ENCODE peak calls at places on chromosomes 7 and 10, in nine cellular contexts. One of them, this sample, is unnamed.

GRCh38 chr7:91847881-91848599 is 32.5 kb downstream of the MTERF1 start:
- DNase-seq in sigmoid colon: no peak
- DNase-seq in uterus: no peak
- DNase-seq in GM12891: no peak
- DNase-seq in HCT116: no peak
- DNase-seq in K562: no peak
- DNase-seq in A549: no peak
- DNase-seq in tibial nerve: no peak
- DNase-seq in heart left ventricle: no peak
- DNase-seq in this sample: no peak

GRCh38 chr10:67492317-67493019 is 203.5 kb downstream of the CTNNA3 start:
- DNase-seq in sigmoid colon: no peak
- DNase-seq in uterus: no peak
- DNase-seq in GM12891: no peak
- DNase-seq in HCT116: no peak
- DNase-seq in K562: no peak
- DNase-seq in A549: peak; percentile 34
- DNase-seq in tibial nerve: no peak
- DNase-seq in heart left ventricle: no peak
- DNase-seq in this sample: no peak

GRCh38 chr10:129715805-129716785 is 248.0 kb downstream of the EBF3 start:
- DNase-seq in sigmoid colon: peak; percentile 26
- DNase-seq in uterus: no peak
- DNase-seq in GM12891: no peak
- DNase-seq in HCT116: no peak
- DNase-seq in K562: no peak
- DNase-seq in A549: no peak
- DNase-seq in tibial nerve: no peak
- DNase-seq in heart left ventricle: no peak
- DNase-seq in this sample: no peak

GRCh38 chr7:125136755-125137547 is 207.3 kb upstream of the POT1 start:
- DNase-seq in sigmoid colon: no peak
- DNase-seq in uterus: no peak
- DNase-seq in GM12891: no peak
- DNase-seq in HCT116: peak; percentile 12
- DNase-seq in K562: no peak
- DNase-seq in A549: peak; percentile 1
- DNase-seq in tibial nerve: no peak
- DNase-seq in heart left ventricle: no peak
- DNase-seq in this sample: no peak

GRCh38 chr7:2637505-2638223 is 5.9 kb downstream of the TTYH3 start:
- DNase-seq in sigmoid colon: peak; percentile 89
- DNase-seq in uterus: peak; percentile 33
- DNase-seq in GM12891: no peak
- DNase-seq in HCT116: no peak
- DNase-seq in K562: no peak
- DNase-seq in A549: no peak
- DNase-seq in tibial nerve: peak; percentile 38
- DNase-seq in heart left ventricle: peak; percentile 69
- DNase-seq in this sample: no peak

GRCh38 chr7:39621261-39621660 is 2.1 kb upstream of the RALA start:
- DNase-seq in sigmoid colon: no peak
- DNase-seq in uterus: no peak
- DNase-seq in GM12891: no peak
- DNase-seq in HCT116: no peak
- DNase-seq in K562: no peak
- DNase-seq in A549: no peak
- DNase-seq in tibial nerve: no peak
- DNase-seq in heart left ventricle: no peak
- DNase-seq in this sample: peak; percentile 2

GRCh38 chr7:111527545-111527944 is 34.7 kb downstream of the IMMP2L start:
- DNase-seq in sigmoid colon: no peak
- DNase-seq in uterus: no peak
- DNase-seq in GM12891: no peak
- DNase-seq in HCT116: no peak
- DNase-seq in K562: peak; percentile 35
- DNase-seq in A549: no peak
- DNase-seq in tibial nerve: no peak
- DNase-seq in heart left ventricle: no peak
- DNase-seq in this sample: no peak

GRCh38 chr10:52598936-52599335 is 173.6 kb downstream of the MBL2 start:
- DNase-seq in sigmoid colon: no peak
- DNase-seq in uterus: no peak
- DNase-seq in GM12891: no peak
- DNase-seq in HCT116: no peak
- DNase-seq in K562: no peak
- DNase-seq in A549: no peak
- DNase-seq in tibial nerve: no peak
- DNase-seq in heart left ventricle: no peak
- DNase-seq in this sample: no peak

GRCh38 chr7:26189000-26189539 is 11.5 kb downstream of the HNRNPA2B1 start:
- DNase-seq in sigmoid colon: no peak
- DNase-seq in uterus: no peak
- DNase-seq in GM12891: no peak
- DNase-seq in HCT116: no peak
- DNase-seq in K562: no peak
- DNase-seq in A549: no peak
- DNase-seq in tibial nerve: no peak
- DNase-seq in heart left ventricle: no peak
- DNase-seq in this sample: no peak

GRCh38 chr7:26188291-26188999 is 12.1 kb downstream of the HNRNPA2B1 start:
- DNase-seq in sigmoid colon: no peak
- DNase-seq in uterus: no peak
- DNase-seq in GM12891: no peak
- DNase-seq in HCT116: no peak
- DNase-seq in K562: no peak
- DNase-seq in A549: no peak
- DNase-seq in tibial nerve: no peak
- DNase-seq in heart left ventricle: no peak
- DNase-seq in this sample: no peak

GRCh38 chr7:26189697-26190096 is 10.8 kb downstream of the HNRNPA2B1 start:
- DNase-seq in sigmoid colon: no peak
- DNase-seq in uterus: no peak
- DNase-seq in GM12891: no peak
- DNase-seq in HCT116: no peak
- DNase-seq in K562: no peak
- DNase-seq in A549: no peak
- DNase-seq in tibial nerve: no peak
- DNase-seq in heart left ventricle: no peak
- DNase-seq in this sample: no peak

GRCh38 chr7:26186364-26187311 is 13.9 kb downstream of the HNRNPA2B1 start:
- DNase-seq in sigmoid colon: no peak
- DNase-seq in uterus: no peak
- DNase-seq in GM12891: no peak
- DNase-seq in HCT116: no peak
- DNase-seq in K562: no peak
- DNase-seq in A549: no peak
- DNase-seq in tibial nerve: no peak
- DNase-seq in heart left ventricle: no peak
- DNase-seq in this sample: no peak

DNA sequence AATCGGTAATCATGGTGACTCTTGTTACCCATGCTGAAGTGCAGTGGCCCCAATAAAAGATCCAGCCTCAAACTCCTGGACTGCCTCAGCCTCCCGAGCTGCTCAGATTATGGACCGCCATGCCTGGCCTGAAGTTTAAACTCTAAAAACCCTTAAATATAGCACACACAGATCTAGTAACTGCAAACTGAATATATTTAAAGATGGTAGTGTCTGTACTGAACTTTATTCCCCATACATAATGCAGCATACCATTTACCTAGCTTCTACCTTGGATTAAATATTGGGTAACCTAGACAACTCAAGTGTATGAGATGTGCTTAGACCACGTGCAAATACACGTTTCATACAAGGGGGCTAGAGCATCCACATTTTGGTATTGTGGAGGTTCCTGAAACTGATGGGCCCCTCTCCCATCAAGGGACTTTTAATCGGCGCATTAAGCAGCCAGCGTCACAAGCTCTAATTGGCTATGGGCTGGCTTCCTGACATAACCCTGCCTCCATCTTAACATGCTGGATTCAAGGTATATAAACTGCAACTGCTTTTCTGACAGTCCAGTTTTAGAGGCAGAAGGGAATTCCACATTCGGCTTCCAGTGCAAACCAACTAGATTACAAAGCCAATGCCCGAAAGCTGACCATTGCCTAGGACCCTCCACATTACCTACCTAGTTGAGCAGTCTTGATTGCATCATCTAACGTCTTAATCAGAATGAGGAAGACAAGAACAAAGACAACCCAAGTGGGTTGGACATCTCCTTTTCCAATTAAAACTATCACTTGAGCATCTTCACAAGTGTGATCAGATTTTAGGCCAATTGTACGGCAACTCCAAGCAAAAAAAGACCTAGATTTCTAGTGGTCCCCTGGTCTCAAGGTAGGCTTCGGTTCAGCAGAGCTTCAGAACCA is 12.9 kb downstream of the HNRNPA2B1 start:
- DNase-seq in sigmoid colon: no peak
- DNase-seq in uterus: no peak
- DNase-seq in GM12891: no peak
- DNase-seq in HCT116: no peak
- DNase-seq in K562: peak; percentile 27
- DNase-seq in A549: no peak
- DNase-seq in tibial nerve: no peak
- DNase-seq in heart left ventricle: no peak
- DNase-seq in this sample: no peak
- TF ChIP-seq POLR2A in sigmoid colon: no peak
- TF ChIP-seq POLR2A in uterus: no peak
- TF ChIP-seq POLR2A in GM12891: peak; percentile 96
- TF ChIP-seq POLR2A in HCT116: no peak
- TF ChIP-seq POLR2A in K562: peak; percentile 86
- TF ChIP-seq POLR2A in A549: no peak
- TF ChIP-seq POLR2A in tibial nerve: no peak
- TF ChIP-seq POLR2A in heart left ventricle: no peak
- TF ChIP-seq POLR2A in this sample: peak; percentile 54

DNA sequence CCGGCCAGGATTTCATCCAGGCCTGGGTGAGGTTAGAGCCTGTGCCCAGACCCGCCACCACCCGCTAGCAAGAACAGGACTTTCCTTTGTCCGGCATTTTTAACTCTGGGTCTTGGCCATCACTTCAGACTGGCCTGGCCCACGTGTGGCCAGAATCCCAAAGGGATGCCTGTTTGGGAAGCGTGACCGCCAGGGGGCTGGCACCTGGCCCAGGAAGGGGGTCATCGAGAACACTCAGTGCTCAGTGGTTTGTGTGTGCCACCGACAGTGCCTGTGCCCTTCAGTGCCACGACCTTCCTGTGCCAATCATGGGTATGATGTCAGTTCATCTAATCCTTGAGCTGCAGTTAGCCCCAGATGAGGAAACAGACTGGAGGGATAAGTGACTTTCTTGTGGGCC is 85.0 kb downstream of the ZMIZ1 start:
- DNase-seq in sigmoid colon: no peak
- DNase-seq in uterus: no peak
- DNase-seq in GM12891: no peak
- DNase-seq in HCT116: no peak
- DNase-seq in K562: no peak
- DNase-seq in A549: no peak
- DNase-seq in tibial nerve: no peak
- DNase-seq in heart left ventricle: peak; percentile 84
- DNase-seq in this sample: no peak
- TF ChIP-seq POLR2A in sigmoid colon: no peak
- TF ChIP-seq POLR2A in uterus: no peak
- TF ChIP-seq POLR2A in GM12891: no peak
- TF ChIP-seq POLR2A in HCT116: no peak
- TF ChIP-seq POLR2A in K562: no peak
- TF ChIP-seq POLR2A in A549: no peak
- TF ChIP-seq POLR2A in tibial nerve: no peak
- TF ChIP-seq POLR2A in heart left ventricle: no peak
- TF ChIP-seq POLR2A in this sample: no peak

DNA sequence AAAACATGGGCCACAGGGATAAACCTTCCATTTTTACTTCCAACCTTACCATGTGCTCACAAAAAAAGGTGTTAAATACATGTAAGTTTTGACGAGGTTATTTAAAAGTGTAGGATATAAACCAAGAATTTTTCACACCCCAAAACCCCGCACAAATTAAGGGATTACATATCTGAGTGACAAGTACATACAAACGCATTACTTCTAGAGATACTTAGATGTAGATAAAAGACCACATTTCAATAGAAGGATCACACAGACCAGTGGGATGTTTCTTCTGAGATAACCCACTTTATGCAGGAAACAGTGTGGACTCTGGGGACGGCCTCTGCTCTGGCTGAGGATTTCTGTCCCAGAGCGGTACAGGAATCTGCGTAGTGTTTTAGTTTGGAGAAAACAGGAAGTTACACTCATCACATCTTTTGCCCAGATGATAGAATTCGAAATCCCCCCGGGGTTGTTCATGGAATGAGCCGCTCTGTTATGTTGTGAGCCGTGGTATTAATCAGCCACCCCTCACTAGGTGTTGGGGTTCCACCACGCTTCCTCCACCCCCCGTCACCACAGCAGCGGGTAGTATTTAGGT is 1.4 kb upstream of the CUL1 start:
- DNase-seq in sigmoid colon: peak; percentile 74
- DNase-seq in uterus: peak; percentile 41
- DNase-seq in GM12891: no peak
- DNase-seq in HCT116: no peak
- DNase-seq in K562: peak; percentile 40
- DNase-seq in A549: no peak
- DNase-seq in tibial nerve: no peak
- DNase-seq in heart left ventricle: peak; percentile 51
- DNase-seq in this sample: peak; percentile 39
- TF ChIP-seq POLR2A in sigmoid colon: no peak
- TF ChIP-seq POLR2A in uterus: no peak
- TF ChIP-seq POLR2A in GM12891: no peak
- TF ChIP-seq POLR2A in HCT116: no peak
- TF ChIP-seq POLR2A in K562: no peak
- TF ChIP-seq POLR2A in A549: no peak
- TF ChIP-seq POLR2A in tibial nerve: peak; percentile 21
- TF ChIP-seq POLR2A in heart left ventricle: no peak
- TF ChIP-seq POLR2A in this sample: no peak

GRCh38 chr10:71211053-71211452 is 1.3 kb upstream of the UNC5B start:
- DNase-seq in sigmoid colon: no peak
- DNase-seq in uterus: no peak
- DNase-seq in GM12891: no peak
- DNase-seq in HCT116: no peak
- DNase-seq in K562: no peak
- DNase-seq in A549: no peak
- DNase-seq in tibial nerve: no peak
- DNase-seq in heart left ventricle: no peak
- DNase-seq in this sample: no peak

GRCh38 chr10:71213127-71213616 is 802 bp downstream of the UNC5B start:
- DNase-seq in sigmoid colon: peak; percentile 84
- DNase-seq in uterus: peak; percentile 73
- DNase-seq in GM12891: no peak
- DNase-seq in HCT116: peak; percentile 36
- DNase-seq in K562: peak; percentile 19
- DNase-seq in A549: peak; percentile 75
- DNase-seq in tibial nerve: no peak
- DNase-seq in heart left ventricle: no peak
- DNase-seq in this sample: no peak

GRCh38 chr10:71213761-71214440 is 1.5 kb downstream of the UNC5B start:
- DNase-seq in sigmoid colon: no peak
- DNase-seq in uterus: peak; percentile 66
- DNase-seq in GM12891: no peak
- DNase-seq in HCT116: no peak
- DNase-seq in K562: peak; percentile 21
- DNase-seq in A549: peak; percentile 33
- DNase-seq in tibial nerve: no peak
- DNase-seq in heart left ventricle: no peak
- DNase-seq in this sample: no peak

GRCh38 chr10:71211759-71212248 is 566 bp upstream of the UNC5B start:
- DNase-seq in sigmoid colon: no peak
- DNase-seq in uterus: no peak
- DNase-seq in GM12891: no peak
- DNase-seq in HCT116: no peak
- DNase-seq in K562: no peak
- DNase-seq in A549: no peak
- DNase-seq in tibial nerve: no peak
- DNase-seq in heart left ventricle: no peak
- DNase-seq in this sample: no peak

GRCh38 chr10:71212249-71213126 is at the start of gene UNC5B:
- DNase-seq in sigmoid colon: peak; percentile 94
- DNase-seq in uterus: peak; percentile 87
- DNase-seq in GM12891: peak; percentile 65
- DNase-seq in HCT116: peak; percentile 76
- DNase-seq in K562: peak; percentile 85
- DNase-seq in A549: peak; percentile 80
- DNase-seq in tibial nerve: peak; percentile 79
- DNase-seq in heart left ventricle: peak; percentile 93
- DNase-seq in this sample: peak; percentile 19
- TF ChIP-seq POLR2A in sigmoid colon: no peak
- TF ChIP-seq POLR2A in uterus: peak; percentile 97
- TF ChIP-seq POLR2A in GM12891: no peak
- TF ChIP-seq POLR2A in HCT116: peak; percentile 81
- TF ChIP-seq POLR2A in K562: no peak
- TF ChIP-seq POLR2A in A549: peak; percentile 64
- TF ChIP-seq POLR2A in tibial nerve: peak; percentile 78
- TF ChIP-seq POLR2A in heart left ventricle: peak; percentile 45
- TF ChIP-seq POLR2A in this sample: no peak